ENCODE peak calls at places on chromosomes 3 and 15, in five cellular contexts. J is heart left ventricle; Z is CD8-positive, alpha-beta memory T cell; C is A549; B is lower lobe of right lung. U is an unnamed sample. For H3K4me1, the result is how much of the 10 kb centered on the place peaks cover.

GRCh38 chr3:71063768-71064287 is 519.7 kb downstream of the FOXP1 start:
- DNase-seq in Z (peak), C (no peak), B (no peak), J (peak), U (peak)

GRCh38 chr3:157058392-157059071 is 101.4 kb downstream of the CCNL1 start:
- DNase-seq in B (no peak), Z (no peak), J (no peak), C (no peak), U (no peak)

GRCh38 chr3:187064210-187065115 is 74.8 kb downstream of the RPL39L start:
- DNase-seq in J (no peak), C (no peak), Z (no peak), B (no peak), U (no peak)

GRCh38 chr15:36066757-36067156 is 512.7 kb upstream of the CDIN1 start:
- DNase-seq in C (no peak), B (no peak), J (peak), Z (no peak), U (no peak)

GRCh38 chr3:135161425-135161824 is 366.4 kb downstream of the EPHB1 start:
- DNase-seq in B (no peak), C (no peak), Z (no peak), J (no peak), U (no peak)

GRCh38 chr3:40690696-40691597 is 166.2 kb downstream of the ZNF621 start:
- DNase-seq in B (peak), Z (no peak), C (no peak), J (peak), U (peak)

GRCh38 chr3:173986861-173987410 is 589.4 kb downstream of the NLGN1 start:
- DNase-seq in B (no peak), Z (no peak), J (no peak), C (no peak), U (no peak)

GRCh38 chr15:66824374-66824773 is 122.3 kb downstream of the SMAD6 start:
- DNase-seq in J (no peak), Z (no peak), B (no peak), C (no peak), U (peak)

GRCh38 chr3:128572644-128573105 is 77.9 kb downstream of the RPN1 start:
- DNase-seq in B (no peak), C (peak), J (no peak), Z (no peak), U (no peak)

GRCh38 chr15:70507772-70508351 is 255.5 kb downstream of the UACA start:
- DNase-seq in C (peak), B (peak), J (no peak), Z (no peak), U (no peak)

GRCh38 chr3:30708472-30708871 is 102.1 kb downstream of the TGFBR2 start:
- DNase-seq in Z (no peak), J (no peak), C (no peak), B (no peak), U (no peak)

GRCh38 chr3:34364345-34364744 is 565.9 kb downstream of the PDCD6IP start:
- DNase-seq in J (no peak), C (no peak), Z (no peak), B (no peak), U (no peak)

GRCh38 chr3:197501879-197502620 is 53.7 kb downstream of the BDH1 start:
- DNase-seq in C (no peak), Z (no peak), B (peak), J (no peak), U (peak)

GRCh38 chr15:93866996-93867395 is 364.4 kb upstream of the MCTP2 start:
- DNase-seq in Z (no peak), B (no peak), C (no peak), J (peak), U (no peak)

GRCh38 chr3:94522488-94522887 is 459.6 kb downstream of the NSUN3 start:
- DNase-seq in J (no peak), B (no peak), Z (no peak), C (no peak), U (no peak)

GRCh38 chr15:75659928-75660645 is 12.4 kb downstream of the SNX33 start:
- DNase-seq in J (peak), C (no peak), B (no peak), Z (no peak), U (no peak)

GRCh38 chr3:127019449-127019848 is 36.5 kb downstream of the PLXNA1 start:
- DNase-seq in B (no peak), Z (no peak), C (no peak), J (no peak), U (no peak)

GRCh38 chr15:33964665-33965040 is 3.6 kb upstream of the CHRM5 start:
- DNase-seq in J (no peak), C (no peak), Z (no peak), B (no peak), U (no peak)

GRCh38 chr3:106333911-106334618 is 465.3 kb upstream of the CBLB start:
- DNase-seq in J (no peak), C (no peak), B (no peak), Z (peak), U (no peak)

GRCh38 chr3:28699283-28699682 is 350.7 kb upstream of the AZI2 start:
- DNase-seq in B (no peak), J (no peak), Z (no peak), C (no peak), U (no peak)

GRCh38 chr3:73490453-73491311 is 134.1 kb downstream of the PDZRN3 start:
- DNase-seq in J (peak), B (peak), Z (no peak), C (no peak), U (no peak)

GRCh38 chr15:48358681-48359152 is 27.5 kb downstream of the DUT start:
- DNase-seq in C (no peak), B (no peak), Z (no peak), J (no peak), U (no peak)

GRCh38 chr3:195172285-195172684 is 98.7 kb downstream of the XXYLT1 start:
- DNase-seq in Z (no peak), B (no peak), J (no peak), C (no peak), U (no peak)
- H3K4me1 ChIP-seq in Z (under half), B (under half), J (under half), C (under half), U (under half)

DNA sequence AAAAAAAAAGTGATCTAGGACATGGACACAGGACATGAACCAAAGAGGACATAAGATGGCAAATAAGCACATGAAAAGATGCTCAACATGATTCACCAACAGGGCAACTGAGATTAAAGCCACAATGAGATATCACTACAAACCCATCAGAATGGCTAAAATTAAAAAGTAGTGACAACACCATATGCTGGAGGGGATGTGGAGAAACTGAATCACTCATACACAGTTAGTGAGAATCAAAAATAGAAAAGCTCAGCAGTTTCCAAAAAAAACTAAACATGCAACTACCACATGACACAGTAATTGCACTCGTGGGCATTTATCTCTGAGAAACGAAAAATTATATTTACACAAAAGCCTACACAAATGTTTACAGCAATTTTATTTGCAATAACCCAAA is 27.9 kb upstream of the ACKR4 start:
- DNase-seq in J (no peak), Z (no peak), C (no peak), B (no peak), U (no peak)
- H3K4me3 ChIP-seq in J (no peak), Z (no peak), C (no peak), B (no peak), U (no peak)

GRCh38 chr3:45311327-45311726 is 77.0 kb upstream of the LARS2 start:
- DNase-seq in C (no peak), Z (no peak), B (no peak), J (no peak), U (no peak)

GRCh38 chr3:45313743-45314403 is 74.5 kb upstream of the LARS2 start:
- DNase-seq in B (no peak), C (no peak), Z (no peak), J (no peak), U (no peak)

GRCh38 chr3:45311953-45312795 is 76.2 kb upstream of the LARS2 start:
- DNase-seq in B (no peak), C (no peak), Z (no peak), J (no peak), U (no peak)

GRCh38 chr3:45309876-45310275 is 78.5 kb upstream of the LARS2 start:
- DNase-seq in Z (no peak), J (no peak), C (no peak), B (no peak), U (no peak)

GRCh38 chr3:45312836-45313493 is 75.4 kb upstream of the LARS2 start:
- DNase-seq in C (no peak), Z (no peak), J (no peak), B (no peak), U (no peak)
- H3K4me1 ChIP-seq in C (under half), Z (under half), J (under half), B (under half), U (under half)

GRCh38 chr3:43055393-43055792 is 50.5 kb downstream of the POMGNT2 start:
- DNase-seq in Z (no peak), J (no peak), C (no peak), B (no peak), U (no peak)
- H3K4me3 ChIP-seq in Z (no peak), J (no peak), C (no peak), B (no peak), U (no peak)